ENCODE peak calls at places on chromosome 3, in eight cellular contexts. I, X, H, T, U, G, A and J are unnamed samples.

GRCh38 chr3:133040696-133041523 is 2.7 kb downstream of the TMEM108 start:
- DNase-seq in I (peak), X (peak), H (peak), T (peak), U (no peak), G (peak), A (peak), J (peak)

GRCh38 chr3:38493019-38493418 is 3.1 kb upstream of the EXOG start:
- DNase-seq in I (no peak), X (no peak), H (no peak), T (no peak), U (no peak), G (peak), A (no peak), J (no peak)

GRCh38 chr3:145628211-145628610 is 532.8 kb downstream of the PLOD2 start:
- DNase-seq in I (no peak), X (no peak), H (no peak), T (no peak), U (no peak), G (no peak), A (no peak), J (no peak)

GRCh38 chr3:9218514-9218846 is 31.0 kb downstream of the SRGAP3 start:
- DNase-seq in I (no peak), X (no peak), H (no peak), T (no peak), U (no peak), G (no peak), A (no peak), J (no peak)

GRCh38 chr3:126030455-126030854 is 53.5 kb downstream of the SLC41A3 start:
- DNase-seq in I (no peak), X (no peak), H (no peak), T (no peak), U (no peak), G (no peak), A (no peak), J (no peak)

GRCh38 chr3:149815318-149815717 is 2.3 kb downstream of the RNF13 start:
- DNase-seq in I (no peak), X (no peak), H (no peak), T (no peak), U (no peak), G (no peak), A (no peak), J (no peak)

GRCh38 chr3:30231277-30232141 is 374.9 kb upstream of the TGFBR2 start:
- DNase-seq in I (no peak), X (no peak), H (no peak), T (no peak), U (no peak), G (peak), A (no peak), J (no peak)

GRCh38 chr3:193711523-193711963 is 118.5 kb downstream of the OPA1 start:
- DNase-seq in I (no peak), X (no peak), H (no peak), T (no peak), U (no peak), G (no peak), A (no peak), J (no peak)

GRCh38 chr3:195829897-195830254 is 18.1 kb upstream of the MUC4 start:
- DNase-seq in I (no peak), X (no peak), H (no peak), T (no peak), U (no peak), G (no peak), A (no peak), J (no peak)

GRCh38 chr3:159586587-159587202 is 401.9 kb upstream of the IL12A start:
- DNase-seq in I (no peak), X (no peak), H (no peak), T (peak), U (no peak), G (peak), A (peak), J (no peak)

GRCh38 chr3:175879417-175879816 is 1020.3 kb downstream of the NAALADL2 start:
- DNase-seq in I (no peak), X (no peak), H (no peak), T (no peak), U (no peak), G (no peak), A (no peak), J (no peak)

GRCh38 chr3:123813876-123814275 is 70.3 kb downstream of the MYLK start:
- DNase-seq in I (no peak), X (no peak), H (no peak), T (no peak), U (no peak), G (no peak), A (no peak), J (no peak)

GRCh38 chr3:88019024-88019423 is 39.8 kb downstream of the CGGBP1 start:
- DNase-seq in I (no peak), X (no peak), H (no peak), T (no peak), U (no peak), G (no peak), A (no peak), J (no peak)

GRCh38 chr3:116254535-116254934 is 190.8 kb downstream of the LSAMP start:
- DNase-seq in I (no peak), X (no peak), H (no peak), T (no peak), U (no peak), G (peak), A (no peak), J (no peak)

GRCh38 chr3:171994646-171995441 is 44.5 kb upstream of the FNDC3B start:
- DNase-seq in I (no peak), X (no peak), H (no peak), T (no peak), U (no peak), G (peak), A (peak), J (no peak)